ENCODE peak calls at places on chromosomes 5 and 9, in six cellular contexts. T is neuronal stem cell, M is hepatic stellate cell, S is choroid plexus epithelial cell, K is SW480, H is brain microvascular endothelial cell. R is an unnamed sample.

GRCh38 chr9:90095682-90096081 is 490.9 kb downstream of the GADD45G start:
- DNase-seq in T (no peak), M (no peak), S (no peak), K (peak), H (no peak), R (peak)

GRCh38 chr9:116352958-116353357 is 199.4 kb downstream of the PAPPA start:
- DNase-seq in T (no peak), M (no peak), S (no peak), K (no peak), H (no peak), R (no peak)

GRCh38 chr9:38182321-38182720 is 113.3 kb upstream of the SHB start:
- DNase-seq in T (no peak), M (no peak), S (peak), K (no peak), H (no peak), R (no peak)

GRCh38 chr9:7123743-7124142 is 366.0 kb downstream of the KDM4C start:
- DNase-seq in T (no peak), M (no peak), S (no peak), K (no peak), H (no peak), R (no peak)

GRCh38 chr9:71663216-71663615 is 105.1 kb downstream of the CEMIP2 start:
- DNase-seq in T (no peak), M (no peak), S (no peak), K (peak), H (no peak), R (no peak)

GRCh38 chr9:132176338-132176737 is 14.5 kb downstream of the NTNG2 start:
- DNase-seq in T (no peak), M (no peak), S (no peak), K (no peak), H (no peak), R (no peak)

GRCh38 chr5:2179861-2180260 is 297.1 kb upstream of the IRX4 start:
- DNase-seq in T (no peak), M (no peak), S (no peak), K (no peak), H (no peak), R (no peak)

GRCh38 chr5:53257806-53258373 is 148.3 kb upstream of the MOCS2 start:
- DNase-seq in T (no peak), M (no peak), S (no peak), K (no peak), H (no peak), R (no peak)

GRCh38 chr5:67095346-67095871 is 101.2 kb downstream of the CD180 start:
- DNase-seq in T (no peak), M (no peak), S (peak), K (no peak), H (peak), R (no peak)

GRCh38 chr5:145965804-145966203 is 29.4 kb downstream of the SH3RF2 start:
- DNase-seq in T (no peak), M (no peak), S (no peak), K (no peak), H (no peak), R (no peak)

GRCh38 chr5:96662725-96663513 is 743 bp downstream of the CAST start:
- DNase-seq in T (peak), M (peak), S (peak), K (peak), H (peak), R (peak)

GRCh38 chr9:93302586-93303257 is 118.8 kb downstream of the WNK2 start:
- DNase-seq in T (peak), M (peak), S (peak), K (peak), H (peak), R (peak)

GRCh38 chr5:93790401-93790800 is 49.0 kb upstream of the POU5F2 start:
- DNase-seq in T (no peak), M (peak), S (peak), K (no peak), H (peak), R (no peak)

GRCh38 chr9:111839387-111839786 is 44.6 kb upstream of the SHOC1 start:
- DNase-seq in T (no peak), M (no peak), S (peak), K (no peak), H (peak), R (no peak)

GRCh38 chr9:77954018-77954417 is 77.6 kb downstream of the GNAQ start:
- DNase-seq in T (no peak), M (no peak), S (peak), K (no peak), H (peak), R (no peak)

GRCh38 chr5:154575869-154576806 is 98.1 kb upstream of the HAND1 start:
- DNase-seq in T (no peak), M (no peak), S (peak), K (no peak), H (no peak), R (no peak)

GRCh38 chr9:81529556-81530193 is 159.7 kb downstream of the TLE1 start:
- DNase-seq in T (no peak), M (no peak), S (peak), K (no peak), H (no peak), R (no peak)

GRCh38 chr5:54658014-54658413 is 140.5 kb downstream of the SNX18 start:
- DNase-seq in T (no peak), M (peak), S (peak), K (no peak), H (peak), R (no peak)

GRCh38 chr9:134371731-134372130 is 45.5 kb downstream of the RXRA start:
- DNase-seq in T (no peak), M (no peak), S (no peak), K (no peak), H (no peak), R (no peak)

GRCh38 chr5:149389552-149390495 is 10.7 kb upstream of the IL17B start:
- DNase-seq in T (no peak), M (no peak), S (no peak), K (no peak), H (no peak), R (no peak)